ENCODE peak calls at places on chromosomes 4 and X, in seven cellular contexts. Y is A549, X is SK-N-SH, S is GM12878, G is H1, W is HepG2, F is K562. M is an unnamed sample.

GRCh38 chr4:40940317-40940720 is 190.6 kb downstream of the NSUN7 start:
- DNase-seq in W (no peak), S (no peak), F (no peak), G (no peak), Y (no peak), X (no peak), M (no peak)

GRCh38 chr4:101279377-101279871 is 67.9 kb downstream of the PPP3CA start:
- DNase-seq in S (no peak), G (no peak), F (no peak), W (no peak), X (peak; percentile 17), Y (peak; percentile 46), M (peak; percentile 97)

GRCh38 chr4:3256230-3257124 is 7.5 kb downstream of the MSANTD1 start:
- DNase-seq in F (no peak), X (no peak), S (no peak), W (no peak), Y (no peak), G (peak; percentile 30), M (no peak)

GRCh38 chr4:24067781-24068193 is 177.9 kb upstream of the PPARGC1A start:
- DNase-seq in Y (peak; percentile 2), G (no peak), S (no peak), F (no peak), W (no peak), X (no peak), M (peak; percentile 84)

GRCh38 chrX:1480082-1480785 is 27.5 kb upstream of the ASMTL start:
- DNase-seq in S (no peak), F (no peak), Y (no peak), W (no peak), G (peak; percentile 17), X (no peak), M (no peak)

GRCh38 chr4:15320116-15320515 is 107.7 kb upstream of the C1QTNF7 start:
- DNase-seq in F (no peak), X (no peak), G (no peak), W (no peak), S (no peak), Y (no peak), M (no peak)

GRCh38 chrX:12447448-12448154 is 309.3 kb downstream of the FRMPD4 start:
- DNase-seq in G (no peak), Y (peak; percentile 53), W (no peak), S (no peak), F (no peak), X (no peak), M (peak; percentile 95)

GRCh38 chrX:155009994-155010472 is 12.5 kb downstream of the F8 start:
- DNase-seq in X (no peak), W (no peak), S (no peak), G (no peak), F (no peak), Y (no peak), M (no peak)

GRCh38 chr4:12636191-12636590 is 847.9 kb downstream of the RAB28 start:
- DNase-seq in Y (no peak), X (no peak), S (no peak), F (no peak), G (no peak), W (no peak), M (no peak)

GRCh38 chrX:83422836-83423235 is 85.3 kb upstream of the POU3F4 start:
- DNase-seq in X (no peak), W (no peak), F (no peak), S (no peak), G (no peak), Y (no peak), M (no peak)

GRCh38 chrX:95945528-95945927 is 739.1 kb upstream of the DIAPH2 start:
- DNase-seq in W (no peak), Y (no peak), S (no peak), F (no peak), X (no peak), G (no peak), M (no peak)

GRCh38 chr4:2393353-2394270 is 24.8 kb downstream of the ZFYVE28 start:
- DNase-seq in G (peak; percentile 80), S (no peak), W (peak; percentile 32), X (no peak), Y (no peak), F (peak; percentile 72), M (no peak)

GRCh38 chr4:169102011-169102410 is 92.0 kb upstream of the CBR4 start:
- DNase-seq in W (no peak), F (no peak), G (no peak), X (no peak), S (no peak), Y (no peak), M (no peak)

GRCh38 chrX:13404364-13404763 is 84.5 kb upstream of the ATXN3L start:
- DNase-seq in Y (no peak), W (no peak), F (no peak), S (no peak), G (no peak), X (no peak), M (no peak)

GRCh38 chr4:111449657-111450056 is 695.6 kb upstream of the FAM241A start:
- DNase-seq in F (no peak), S (no peak), W (no peak), Y (no peak), X (no peak), G (no peak), M (peak; percentile 2)

GRCh38 chrX:39874202-39874816 is 223.4 kb downstream of the BCOR start:
- DNase-seq in G (no peak), W (no peak), F (no peak), Y (no peak), X (no peak), S (peak; percentile 91), M (peak; percentile 26)

GRCh38 chr4:8071741-8072140 is 86.9 kb downstream of the ABLIM2 start:
- DNase-seq in X (no peak), S (no peak), F (no peak), G (no peak), Y (no peak), W (no peak), M (no peak)

GRCh38 chr4:160296476-160296875 is 1193.6 kb downstream of the RAPGEF2 start:
- DNase-seq in F (no peak), G (no peak), S (no peak), Y (no peak), X (no peak), W (no peak), M (no peak)
- TF ChIP-seq RFX5 in F (no peak), G (no peak), S (no peak), Y (no peak), X (no peak), W (no peak), M (no peak)

DNA sequence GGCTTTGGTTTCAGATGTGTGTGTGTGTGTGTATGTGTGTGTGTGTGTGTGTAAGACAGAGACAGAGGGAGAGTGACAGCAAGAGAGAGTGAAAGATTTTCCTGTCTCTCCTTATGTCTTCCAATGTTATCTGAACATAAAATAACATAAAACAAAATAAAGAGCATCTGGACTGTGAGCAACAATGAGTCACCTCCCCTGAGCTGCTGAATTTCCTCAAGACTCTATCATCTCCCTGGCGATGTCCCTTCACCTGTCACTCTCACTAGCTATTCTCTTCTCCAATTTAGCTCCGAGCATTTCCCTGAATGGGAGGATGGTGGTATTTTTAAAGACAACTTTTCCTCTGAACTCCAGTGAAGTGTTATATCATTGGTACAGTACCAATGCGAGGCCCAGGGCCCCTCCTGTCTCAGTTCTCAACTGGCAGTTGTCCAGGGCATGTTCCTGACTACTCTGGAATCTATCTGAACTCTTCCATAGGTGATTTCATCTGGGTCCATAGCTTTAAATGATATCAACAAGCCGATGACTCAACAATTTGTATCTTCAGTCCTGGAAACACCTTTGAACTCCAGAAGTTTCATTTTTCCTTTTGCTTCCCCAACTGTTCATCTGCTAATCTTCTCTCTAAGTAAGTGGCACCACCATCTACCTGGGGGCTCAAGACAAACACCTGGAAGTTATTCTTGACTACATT is 195.0 kb upstream of the CLNK start:
- DNase-seq in Y (no peak), F (no peak), X (no peak), G (no peak), W (no peak), S (no peak), M (peak; percentile 16)
- TF ChIP-seq RFX5 in Y (no peak), F (no peak), X (no peak), G (no peak), W (no peak), S (no peak), M (no peak)

DNA sequence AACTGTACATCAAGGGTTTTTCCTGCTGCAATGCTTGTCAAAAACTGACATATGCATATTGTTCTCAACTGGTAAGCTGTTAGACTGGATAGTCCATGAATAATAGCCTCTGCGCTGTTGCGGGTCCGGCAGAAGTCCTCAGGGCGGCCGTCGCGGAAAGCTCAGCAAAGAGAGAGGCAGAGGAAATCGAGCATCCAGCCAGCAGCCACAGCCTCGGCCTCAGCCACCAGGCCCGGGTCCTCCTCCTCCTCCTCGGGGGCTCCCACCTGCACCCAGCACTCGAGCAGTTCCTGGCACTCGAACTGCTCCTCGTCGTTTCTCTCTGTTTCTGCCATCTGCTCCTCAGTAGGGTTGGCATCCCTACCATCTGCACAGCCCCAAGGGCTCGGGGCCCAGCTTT is 53.7 kb downstream of the UPRT start:
- DNase-seq in S (no peak), Y (no peak), F (no peak), G (no peak), X (no peak), W (no peak), M (no peak)
- TF ChIP-seq RFX5 in S (no peak), Y (no peak), F (no peak), G (no peak), X (no peak), W (no peak), M (no peak)

GRCh38 chr4:153748378-153748777 is 11.4 kb downstream of the RNF175 start:
- DNase-seq in S (no peak), G (no peak), Y (no peak), W (no peak), X (peak; percentile 48), F (no peak), M (peak; percentile 38)
- TF ChIP-seq RFX5 in S (no peak), G (no peak), Y (no peak), W (no peak), X (no peak), F (no peak), M (no peak)

GRCh38 chr4:150367326-150367725 is 214.6 kb upstream of the MAB21L2 start:
- DNase-seq in F (no peak), W (no peak), G (peak; percentile 54), S (no peak), Y (no peak), X (no peak), M (no peak)

GRCh38 chr4:150363721-150364688 is 217.9 kb upstream of the MAB21L2 start:
- DNase-seq in X (no peak), W (no peak), F (no peak), Y (no peak), G (no peak), S (no peak), M (no peak)

GRCh38 chr4:150369434-150370141 is 212.4 kb upstream of the MAB21L2 start:
- DNase-seq in W (no peak), S (no peak), Y (no peak), G (no peak), X (no peak), F (no peak), M (no peak)

GRCh38 chr4:150368667-150369066 is 213.3 kb upstream of the MAB21L2 start:
- DNase-seq in S (no peak), F (no peak), X (peak; percentile 16), G (no peak), W (no peak), Y (no peak), M (peak; percentile 35)

GRCh38 chr4:150366487-150366999 is 215.4 kb upstream of the MAB21L2 start:
- DNase-seq in W (no peak), Y (no peak), G (peak; percentile 51), F (no peak), S (peak; percentile 54), X (peak; percentile 58), M (no peak)
- TF ChIP-seq RFX5 in W (no peak), Y (no peak), G (no peak), F (no peak), S (no peak), X (peak; percentile 15), M (no peak)